ENCODE peak calls at places on chromosomes 7 and 10, in four cellular contexts. U is WTC11, D is GM12878, W is K562. O is an unnamed sample.

GRCh38 chr10:124225468-124226270 is 132.3 kb upstream of the CHST15 start:
- DNase-seq in U (no peak), D (no peak), W (no peak), O (no peak)

GRCh38 chr7:125316451-125316850 is 386.8 kb upstream of the POT1 start:
- DNase-seq in U (peak; percentile 63), D (no peak), W (peak; percentile 37), O (peak; percentile 32)

GRCh38 chr7:139041378-139042053 is 5.7 kb upstream of the ZC3HAV1L start:
- DNase-seq in U (no peak), D (no peak), W (peak; percentile 40), O (no peak)

GRCh38 chr7:102169651-102170416 is 116.8 kb upstream of the SH2B2 start:
- DNase-seq in U (no peak), D (no peak), W (no peak), O (no peak)

GRCh38 chr10:79444243-79445119 is 943 bp downstream of the ZCCHC24 start:
- DNase-seq in U (peak; percentile 67), D (no peak), W (peak; percentile 75), O (peak; percentile 78)

GRCh38 chr10:71371750-71372166 is 25.0 kb upstream of the CDH23 start:
- DNase-seq in U (no peak), D (peak; percentile 56), W (no peak), O (no peak)

GRCh38 chr10:28730031-28730778 is 52.9 kb downstream of the BAMBI start:
- DNase-seq in U (no peak), D (no peak), W (no peak), O (no peak)

GRCh38 chr7:36881206-36881605 is 156.9 kb upstream of the AOAH start:
- DNase-seq in U (no peak), D (no peak), W (no peak), O (no peak)

GRCh38 chr10:47449979-47450378 is 33.9 kb downstream of the ANXA8 start:
- DNase-seq in U (no peak), D (no peak), W (no peak), O (no peak)

GRCh38 chr7:19400771-19401254 is 255.6 kb upstream of the FERD3L start:
- DNase-seq in U (no peak), D (no peak), W (no peak), O (no peak)

GRCh38 chr10:6074489-6075301 is 12.5 kb upstream of the IL2RA start:
- DNase-seq in U (no peak), D (no peak), W (no peak), O (peak; percentile 17)

GRCh38 chr10:59561397-59562121 is 148.1 kb downstream of the SLC16A9 start:
- DNase-seq in U (no peak), D (no peak), W (no peak), O (no peak)

GRCh38 chr7:135493362-135493761 is 16.5 kb downstream of the CNOT4 start:
- DNase-seq in U (no peak), D (no peak), W (no peak), O (no peak)

GRCh38 chr7:106518986-106519385 is 142.0 kb downstream of the CCDC71L start:
- DNase-seq in U (no peak), D (no peak), W (no peak), O (no peak)

GRCh38 chr10:98119891-98120290 is 14.6 kb upstream of the R3HCC1L start:
- DNase-seq in U (no peak), D (no peak), W (no peak), O (no peak)

GRCh38 chr10:78802866-78803265 is 265.9 kb upstream of the ZMIZ1 start:
- DNase-seq in U (no peak), D (no peak), W (no peak), O (peak; percentile 58)

DNA sequence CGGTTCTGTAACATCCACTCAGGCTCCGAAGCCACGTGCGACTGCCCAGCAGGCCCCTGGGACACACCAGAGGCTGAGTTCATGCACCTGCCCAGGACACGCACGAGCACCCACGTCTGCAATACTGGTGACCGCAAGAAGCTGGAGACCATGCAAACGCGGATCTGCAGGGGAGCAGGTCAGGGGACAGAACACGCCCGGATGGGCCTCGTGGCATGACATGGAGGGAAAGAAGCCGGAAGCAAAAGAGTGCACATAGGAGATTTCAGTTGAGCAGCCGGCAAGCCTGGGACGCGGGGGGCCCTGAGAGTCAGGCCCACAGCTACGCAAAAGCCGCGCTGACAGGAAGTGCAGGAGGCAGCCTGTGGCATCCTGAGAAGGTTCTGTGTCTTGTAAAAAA is 73.7 kb downstream of the FOXL3 start:
- DNase-seq in U (no peak), D (no peak), W (no peak), O (no peak)
- TF ChIP-seq USF1 in U (no peak), D (no peak), W (no peak), O (no peak)

GRCh38 chr10:30413996-30414576 is 19.9 kb upstream of the MAP3K8 start:
- DNase-seq in U (no peak), D (no peak), W (peak; percentile 73), O (peak; percentile 64)
- TF ChIP-seq USF1 in U (no peak), D (no peak), W (peak; percentile 31), O (no peak)

GRCh38 chr10:22217842-22218241 is at the start of gene EBLN1:
- DNase-seq in U (no peak), D (no peak), W (peak; percentile 40), O (no peak)
- TF ChIP-seq USF1 in U (no peak), D (no peak), W (no peak), O (no peak)

GRCh38 chr10:73768881-73769280 is 13.0 kb upstream of the CHCHD1 start:
- DNase-seq in U (peak; percentile 25), D (no peak), W (no peak), O (no peak)

GRCh38 chr10:73759512-73760115 is 15.4 kb downstream of the SEC24C start:
- DNase-seq in U (no peak), D (no peak), W (no peak), O (no peak)

GRCh38 chr10:73758704-73759511 is 14.7 kb downstream of the SEC24C start:
- DNase-seq in U (no peak), D (no peak), W (no peak), O (no peak)

GRCh38 chr10:73763343-73763742 is 18.5 kb upstream of the CHCHD1 start:
- DNase-seq in U (no peak), D (no peak), W (no peak), O (no peak)

GRCh38 chr10:73762915-73763314 is 18.7 kb downstream of the SEC24C start:
- DNase-seq in U (no peak), D (no peak), W (no peak), O (no peak)
- TF ChIP-seq USF1 in U (no peak), D (no peak), W (no peak), O (no peak)

DNA sequence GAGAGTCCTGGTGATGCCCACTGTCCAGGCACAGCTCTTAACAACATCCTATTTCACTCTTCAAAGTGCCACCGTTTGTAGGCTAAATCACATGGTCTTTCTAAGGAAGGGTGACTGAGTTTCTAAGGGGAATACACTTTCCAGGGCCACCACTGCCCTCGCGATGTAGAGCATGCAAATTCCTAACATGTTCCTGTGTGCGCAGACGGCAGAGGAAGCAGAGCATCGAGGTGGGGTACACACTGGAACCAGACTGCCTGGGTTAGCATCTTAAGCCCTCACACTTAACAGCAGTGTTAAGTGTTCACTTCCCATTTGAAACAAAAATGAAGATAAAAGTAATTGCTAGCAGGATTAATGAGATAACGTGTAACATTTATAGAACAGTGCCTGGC is 3.0 kb downstream of the VOPP1 start:
- DNase-seq in U (no peak), D (no peak), W (no peak), O (peak; percentile 32)
- TF ChIP-seq USF1 in U (no peak), D (no peak), W (no peak), O (no peak)

DNA sequence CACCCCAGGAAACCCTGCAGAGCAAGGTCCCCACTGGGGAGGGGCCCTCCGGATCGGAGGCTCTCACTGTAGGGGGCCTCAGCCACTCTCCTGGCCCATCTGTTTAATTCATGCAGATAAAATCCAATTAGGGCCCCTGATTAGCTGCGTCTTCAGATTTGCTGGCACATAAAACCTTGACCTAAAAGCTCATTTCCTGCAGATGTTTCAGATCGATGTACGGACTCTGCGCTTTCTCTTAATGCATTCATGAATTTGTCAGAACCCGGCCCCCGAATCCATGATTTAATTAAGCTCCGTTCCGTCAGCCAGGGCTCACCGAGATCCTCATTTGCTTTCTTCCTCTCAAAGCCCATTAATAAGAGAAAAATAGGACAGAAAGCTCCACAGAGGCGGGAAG is 40.0 kb upstream of the FOXL3 start:
- DNase-seq in U (no peak), D (no peak), W (no peak), O (peak; percentile 73)
- TF ChIP-seq USF1 in U (no peak), D (no peak), W (no peak), O (no peak)

GRCh38 chr10:1467450-1467849 is 269.9 kb downstream of the ADARB2 start:
- DNase-seq in U (no peak), D (no peak), W (no peak), O (no peak)

GRCh38 chr10:1465993-1466764 is 271.1 kb downstream of the ADARB2 start:
- DNase-seq in U (no peak), D (no peak), W (no peak), O (no peak)

GRCh38 chr10:1462994-1463633 is 274.2 kb downstream of the ADARB2 start:
- DNase-seq in U (no peak), D (no peak), W (no peak), O (no peak)

GRCh38 chr10:1464866-1465265 is 272.5 kb downstream of the ADARB2 start:
- DNase-seq in U (no peak), D (no peak), W (no peak), O (no peak)

DNA sequence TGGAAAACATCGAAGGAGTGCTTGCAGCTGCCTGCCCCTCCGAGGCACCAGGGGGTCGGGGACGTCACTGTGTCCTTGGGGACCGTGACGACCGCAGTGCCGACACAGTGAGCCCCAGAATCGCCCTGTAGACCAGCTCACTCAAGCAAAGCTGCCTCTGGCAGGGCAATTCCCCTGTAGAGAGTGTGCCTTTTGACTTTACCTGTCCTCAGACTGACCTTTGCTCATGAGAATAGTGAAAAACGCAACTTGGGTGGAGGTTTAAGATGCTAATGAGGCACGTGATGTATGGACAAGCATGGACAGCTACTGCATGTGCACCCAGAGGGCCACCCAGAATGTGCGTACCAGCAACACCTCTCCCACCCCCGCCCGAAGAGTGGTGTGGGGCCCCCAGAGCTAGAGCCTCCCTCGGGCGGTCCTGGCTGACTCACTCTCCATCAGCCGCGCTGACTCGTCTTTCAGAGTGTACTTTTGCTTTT is 271.9 kb downstream of the ADARB2 start:
- DNase-seq in U (no peak), D (peak; percentile 27), W (no peak), O (no peak)
- TF ChIP-seq USF1 in U (no peak), D (peak; percentile 65), W (no peak), O (no peak)

GRCh38 chr10:114501650-114502049 is 97.3 kb upstream of the AFAP1L2 start:
- DNase-seq in U (no peak), D (no peak), W (no peak), O (no peak)
- TF ChIP-seq USF1 in U (no peak), D (no peak), W (no peak), O (no peak)

O was measured in SK-N-SH.